ENCODE peak calls at places on chromosomes 7 and 10, in five cellular contexts. Y is HCT116, B is GM12891, Q is GM23338, L is transverse colon. P is an unnamed sample.

GRCh38 chr7:54769203-54769602 is 10.2 kb upstream of the SEC61G start:
- DNase-seq in B (no peak), L (no peak), Y (no peak), Q (no peak), P (no peak)

GRCh38 chr10:12435348-12435747 is 86.0 kb downstream of the CAMK1D start:
- DNase-seq in Q (no peak), L (no peak), Y (no peak), B (no peak), P (no peak)

GRCh38 chr7:151017953-151018420 is 6.3 kb downstream of the ATG9B start:
- DNase-seq in B (peak), Q (peak), L (peak), Y (no peak), P (peak)

GRCh38 chr7:133484135-133484534 is 231.3 kb downstream of the EXOC4 start:
- DNase-seq in Q (no peak), B (no peak), L (no peak), Y (no peak), P (no peak)

GRCh38 chr10:128047991-128048826 is 78.0 kb downstream of the MKI67 start:
- DNase-seq in Q (no peak), Y (no peak), L (peak), B (no peak), P (peak)

GRCh38 chr10:119208553-119208940 is 1.2 kb downstream of the GRK5 start:
- DNase-seq in B (no peak), Y (no peak), L (no peak), Q (no peak), P (no peak)

GRCh38 chr7:38069052-38069451 is 109.0 kb upstream of the STARD3NL start:
- DNase-seq in L (no peak), Y (no peak), B (no peak), Q (no peak), P (no peak)

GRCh38 chr7:16402940-16403339 is 18.4 kb downstream of the CRPPA start:
- DNase-seq in B (no peak), L (no peak), Y (no peak), Q (no peak), P (no peak)

GRCh38 chr10:63667596-63667995 is 146.4 kb downstream of the REEP3 start:
- DNase-seq in Q (no peak), B (no peak), L (no peak), Y (no peak), P (no peak)

GRCh38 chr7:136496526-136496925 is 371.9 kb upstream of the CHRM2 start:
- DNase-seq in Q (no peak), Y (no peak), B (no peak), L (no peak), P (no peak)

GRCh38 chr10:91694170-91694794 is 61.4 kb upstream of the PPP1R3C start:
- DNase-seq in B (peak), L (peak), Q (peak), Y (peak), P (no peak)

GRCh38 chr7:74455933-74456332 is 2.2 kb downstream of the GTF2IRD1 start:
- DNase-seq in Y (no peak), L (no peak), Q (no peak), B (no peak), P (no peak)

GRCh38 chr10:77087406-77087805 is 550.2 kb downstream of the KCNMA1 start:
- DNase-seq in Q (no peak), Y (no peak), B (no peak), L (no peak), P (no peak)

GRCh38 chr10:75803816-75804576 is 372.6 kb downstream of the LRMDA start:
- DNase-seq in Q (no peak), Y (no peak), B (no peak), L (no peak), P (no peak)

GRCh38 chr7:3922175-3922635 is 621.2 kb downstream of the SDK1 start:
- DNase-seq in Q (peak), Y (peak), L (peak), B (no peak), P (no peak)

DNA sequence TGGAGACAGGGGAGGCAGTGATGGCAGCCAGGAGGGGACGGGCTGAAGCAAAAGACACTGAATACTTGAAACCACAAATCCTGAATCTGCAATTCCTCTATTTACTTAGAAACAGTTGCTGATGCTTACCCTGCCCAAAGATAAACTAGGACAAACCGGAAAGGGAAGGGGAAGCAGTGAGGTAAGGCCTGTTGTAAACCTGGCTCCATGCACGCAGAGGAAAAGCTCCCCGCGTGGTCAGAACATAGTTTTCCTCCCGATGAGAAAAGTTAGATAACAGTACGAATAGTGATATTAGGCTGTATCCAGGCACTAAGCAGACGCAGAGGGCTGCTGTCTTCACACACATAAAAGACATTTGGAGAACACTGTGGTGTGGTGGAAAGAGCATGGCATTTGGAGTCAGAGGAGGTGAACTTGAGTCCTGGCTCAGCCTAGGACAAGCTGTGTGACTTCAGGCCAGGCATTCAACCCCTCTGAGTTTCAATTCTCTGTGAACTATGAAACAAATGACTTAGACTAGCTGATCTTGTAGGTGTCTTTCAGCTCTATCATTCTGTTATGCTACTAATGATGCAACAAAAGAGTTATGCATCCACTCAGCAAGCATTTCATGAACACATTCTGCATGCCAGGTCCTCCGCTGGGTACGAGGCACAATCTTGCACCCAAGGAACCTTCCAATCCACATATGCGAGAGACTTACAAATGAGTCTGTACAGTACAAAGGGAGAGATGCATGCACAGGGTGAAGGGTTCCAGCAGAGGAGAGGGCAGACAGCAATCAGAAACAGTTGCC is 80.9 kb downstream of the SORBS1 start:
- DNase-seq in Q (no peak), Y (no peak), B (no peak), L (no peak), P (no peak)
- TF ChIP-seq POLR2AphosphoS5 in Q (no peak), Y (no peak), B (no peak), L (no peak), P (no peak)

GRCh38 chr7:22430457-22430856 is 69.5 kb downstream of the STEAP1B start:
- DNase-seq in L (no peak), Q (no peak), Y (no peak), B (no peak), P (no peak)
- TF ChIP-seq POLR2AphosphoS5 in L (no peak), Q (no peak), Y (no peak), B (no peak), P (no peak)

GRCh38 chr10:6014241-6014761 is 37.0 kb upstream of the IL15RA start:
- DNase-seq in Y (peak), Q (peak), L (peak), B (peak), P (no peak)
- TF ChIP-seq POLR2AphosphoS5 in Y (no peak), Q (no peak), L (no peak), B (no peak), P (no peak)

DNA sequence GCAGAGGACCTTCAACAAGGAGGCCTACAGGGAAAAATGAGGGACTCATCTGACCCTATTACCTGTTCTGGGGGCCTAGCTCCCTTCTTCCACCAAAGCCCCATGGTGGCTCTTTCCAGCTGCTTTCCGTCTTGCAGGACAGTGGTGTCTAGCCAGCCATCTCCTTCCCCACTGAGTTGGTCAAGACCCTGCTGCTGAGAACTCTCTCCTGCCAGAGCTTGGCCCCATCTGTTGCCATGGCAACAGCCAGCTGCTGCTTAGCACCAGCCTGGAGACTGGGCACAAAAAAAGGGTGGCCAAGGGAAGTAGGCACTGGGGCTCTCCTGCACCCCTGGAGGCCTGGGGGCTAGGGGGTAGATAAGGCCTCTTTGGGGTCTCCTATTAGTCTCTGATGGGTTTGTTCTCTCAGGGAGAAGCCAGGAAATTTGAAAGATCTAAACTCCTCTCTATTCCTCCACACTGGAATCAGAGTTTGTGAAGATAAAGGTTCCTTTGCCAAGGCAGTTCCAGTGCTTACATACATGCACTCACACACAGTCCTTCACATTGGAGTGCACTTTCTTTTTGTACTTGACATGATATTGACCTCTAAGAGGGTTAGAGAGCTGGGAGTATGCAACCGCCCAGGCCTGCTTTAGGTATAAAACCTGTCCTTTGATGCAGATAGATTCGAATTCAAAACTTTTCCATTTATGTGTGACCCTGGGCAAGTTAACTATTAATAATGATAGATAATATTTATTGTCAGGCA is 15.8 kb downstream of the TSPAN33 start:
- DNase-seq in B (no peak), Q (peak), Y (no peak), L (no peak), P (no peak)
- TF ChIP-seq POLR2AphosphoS5 in B (no peak), Q (no peak), Y (no peak), L (no peak), P (no peak)

GRCh38 chr7:20153999-20154398 is 63.2 kb downstream of the MACC1 start:
- DNase-seq in B (no peak), Q (no peak), L (no peak), Y (no peak), P (no peak)

GRCh38 chr7:20153567-20153966 is 63.6 kb downstream of the MACC1 start:
- DNase-seq in Q (no peak), L (no peak), B (no peak), Y (no peak), P (no peak)

GRCh38 chr7:20157456-20157855 is 59.7 kb downstream of the MACC1 start:
- DNase-seq in Y (no peak), L (no peak), B (no peak), Q (no peak), P (no peak)

GRCh38 chr7:20152057-20152456 is 65.1 kb downstream of the MACC1 start:
- DNase-seq in L (no peak), B (no peak), Q (no peak), Y (no peak), P (no peak)

GRCh38 chr7:20152511-20152910 is 64.7 kb downstream of the MACC1 start:
- DNase-seq in L (no peak), Q (no peak), Y (no peak), B (no peak), P (no peak)
- TF ChIP-seq POLR2AphosphoS5 in L (no peak), Q (no peak), Y (no peak), B (no peak), P (no peak)

DNA sequence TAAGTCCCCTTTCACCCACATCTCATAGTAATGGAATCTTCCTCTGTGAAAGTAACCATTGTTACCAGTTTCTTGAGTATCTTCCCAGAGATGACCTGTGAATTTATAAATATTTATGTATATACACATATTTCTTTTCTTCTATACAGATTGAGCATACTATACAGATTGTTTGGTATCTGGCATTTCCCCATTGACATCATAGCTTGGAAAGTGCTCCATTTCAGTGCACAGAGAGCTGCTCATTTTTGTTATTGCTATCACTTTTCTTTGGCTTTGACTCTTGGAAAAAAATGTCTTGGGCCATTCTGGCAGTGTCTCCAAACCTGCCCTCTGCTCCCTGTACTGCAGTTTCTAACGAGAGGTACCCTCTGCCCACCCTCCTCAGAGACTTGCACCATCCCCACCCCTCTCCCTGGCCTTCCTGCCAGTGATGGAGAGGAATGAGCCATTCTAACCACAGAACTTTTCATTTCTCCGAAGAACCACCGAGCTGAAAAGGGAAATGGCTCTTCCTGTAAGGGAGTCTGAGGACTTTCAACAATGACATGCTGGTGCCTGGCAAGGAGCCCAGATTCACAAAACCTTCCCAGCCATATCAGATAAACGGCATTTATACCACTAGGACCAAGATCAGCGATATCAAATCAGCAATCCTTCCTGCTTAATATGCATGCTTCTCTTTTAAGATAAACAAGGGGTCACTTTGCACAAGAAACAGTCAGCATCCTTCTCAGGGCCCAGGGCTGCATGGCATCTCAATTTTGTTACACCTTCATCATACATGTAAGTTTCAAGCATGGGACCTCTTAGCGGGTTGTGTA is 19.7 kb upstream of the CCSER2 start:
- DNase-seq in Y (no peak), L (peak), B (no peak), Q (no peak), P (no peak)
- TF ChIP-seq POLR2AphosphoS5 in Y (no peak), L (no peak), B (no peak), Q (no peak), P (no peak)

GRCh38 chr10:27485986-27486385 is 18.1 kb upstream of the RAB18 start:
- DNase-seq in L (no peak), B (no peak), Y (no peak), Q (no peak), P (no peak)

GRCh38 chr10:27481486-27481885 is 22.6 kb upstream of the RAB18 start:
- DNase-seq in B (no peak), Q (no peak), Y (no peak), L (no peak), P (no peak)

GRCh38 chr10:27479016-27479415 is 25.1 kb upstream of the RAB18 start:
- DNase-seq in L (no peak), B (no peak), Q (no peak), Y (no peak), P (no peak)

GRCh38 chr10:27485368-27485767 is 18.7 kb upstream of the RAB18 start:
- DNase-seq in B (no peak), Q (no peak), Y (no peak), L (no peak), P (no peak)

DNA sequence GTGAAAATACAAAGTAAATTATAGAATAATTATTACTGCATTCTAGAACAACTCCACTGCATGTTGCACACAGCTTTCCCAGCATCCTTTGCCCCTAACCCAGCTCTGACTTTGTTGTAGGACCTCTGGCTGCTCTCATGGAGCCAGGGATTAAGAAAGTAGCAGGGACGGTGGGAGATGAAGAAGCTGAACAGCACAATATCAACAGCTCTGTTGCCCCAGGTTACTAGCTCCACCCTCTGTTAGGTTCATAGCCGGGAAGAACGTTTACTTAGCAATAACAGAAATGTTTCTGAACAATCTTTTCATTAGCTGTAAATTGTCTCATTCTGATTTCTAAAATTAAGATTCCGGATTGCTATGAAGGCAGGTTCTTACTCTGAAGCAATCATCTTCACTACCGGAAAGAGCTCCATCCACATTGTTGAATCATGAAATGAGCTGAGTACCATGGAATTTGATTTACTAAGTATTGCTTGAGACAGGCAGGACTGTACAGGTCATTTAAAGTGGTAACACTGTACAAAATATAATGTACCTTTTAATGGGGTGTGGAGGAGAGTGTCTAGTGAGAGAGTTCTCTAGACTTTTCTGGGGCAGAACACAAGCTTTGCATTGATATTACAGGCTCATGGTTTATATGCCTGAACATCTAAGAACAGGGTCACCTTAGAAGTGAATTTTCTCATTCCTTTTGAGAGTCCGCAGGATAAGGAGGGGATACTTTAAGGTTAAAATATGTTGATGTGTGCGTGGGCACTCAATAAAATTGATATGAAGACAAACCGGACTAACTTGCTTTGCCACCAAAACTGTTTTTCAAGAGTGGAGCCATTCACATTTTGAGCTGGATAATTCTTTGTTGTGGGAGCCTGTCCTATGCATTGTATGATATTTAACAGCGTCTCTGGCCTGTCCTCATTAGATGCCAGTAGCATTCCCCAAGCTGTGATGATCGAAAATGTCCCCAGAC is 20.8 kb upstream of the RAB18 start:
- DNase-seq in Q (peak), Y (no peak), B (no peak), L (no peak), P (no peak)
- TF ChIP-seq POLR2AphosphoS5 in Q (no peak), Y (no peak), B (no peak), L (no peak), P (no peak)

GRCh38 chr10:50397312-50398140 is 146.2 kb upstream of the ASAH2 start:
- DNase-seq in B (no peak), Q (no peak), L (no peak), Y (no peak), P (no peak)
- TF ChIP-seq POLR2AphosphoS5 in B (no peak), Q (no peak), L (no peak), Y (no peak), P (no peak)

GRCh38 chr10:95414844-95415545 is 124.2 kb upstream of the PDLIM1 start:
- DNase-seq in B (no peak), Y (no peak), Q (no peak), L (no peak), P (no peak)

GRCh38 chr10:95416973-95417372 is 126.2 kb upstream of the PDLIM1 start:
- DNase-seq in Q (no peak), B (no peak), Y (no peak), L (no peak), P (no peak)

GRCh38 chr10:95414016-95414830 is 123.4 kb upstream of the PDLIM1 start:
- DNase-seq in Q (no peak), B (no peak), Y (no peak), L (no peak), P (no peak)

GRCh38 chr10:95415631-95416031 is 124.8 kb upstream of the PDLIM1 start:
- DNase-seq in Y (no peak), L (no peak), Q (peak), B (no peak), P (no peak)

GRCh38 chr10:95416270-95416669 is 125.5 kb upstream of the PDLIM1 start:
- DNase-seq in B (no peak), L (no peak), Q (no peak), Y (no peak), P (no peak)
- TF ChIP-seq POLR2AphosphoS5 in B (no peak), L (no peak), Q (no peak), Y (no peak), P (no peak)

GRCh38 chr10:6018422-6018821 is 41.1 kb upstream of the IL15RA start:
- DNase-seq in L (no peak), Q (no peak), B (no peak), Y (no peak), P (no peak)
- TF ChIP-seq POLR2AphosphoS5 in L (no peak), Q (no peak), B (no peak), Y (no peak), P (peak)